ENCODE peak calls at places on chromosomes 12 and 14, in ten cellular contexts. M is ovary; Z is activated naive CD4-positive, alpha-beta T cell treated with anti-CD3 and anti-CD28 coated beads, Interleukin-2, amount 50 U/mL, for 16 hours; U is hepatic stellate cell; C is stimulated activated CD4-positive, alpha-beta T cell treated with anti-CD3 and anti-CD28 coated beads, Interleukin-4, amount 100 ng/mL, for 4 hours; J is D341Med; I is fibroblast of the aortic adventitia; N is H9; F is activated CD4-positive, CD25-positive, alpha-beta regulatory T cell; R is left cardiac atrium. Q is an unnamed sample.

GRCh38 chr12:8817856-8818255 is 4.6 kb upstream of the A2ML1 start:
- DNase-seq in M (no peak), Z (no peak), U (no peak), C (no peak), J (no peak), I (peak), N (no peak), F (no peak), R (no peak), Q (peak)

GRCh38 chr12:2244013-2244861 is 191.4 kb downstream of the CACNA1C start:
- DNase-seq in M (no peak), Z (no peak), U (peak), C (no peak), J (no peak), I (peak), N (peak), F (no peak), R (no peak), Q (peak)

GRCh38 chr12:89314060-89314761 is 38.1 kb downstream of the DUSP6 start:
- DNase-seq in M (no peak), Z (no peak), U (no peak), C (no peak), J (no peak), I (no peak), N (no peak), F (no peak), R (no peak), Q (no peak)

GRCh38 chr12:96078281-96078761 is 42.9 kb upstream of the LTA4H start:
- DNase-seq in M (peak), Z (no peak), U (no peak), C (no peak), J (no peak), I (peak), N (no peak), F (no peak), R (peak), Q (no peak)

GRCh38 chr12:2891240-2892053 is 756 bp downstream of the TULP3 start:
- DNase-seq in M (peak), Z (peak), U (peak), C (peak), J (peak), I (peak), N (peak), F (no peak), R (peak), Q (peak)

GRCh38 chr12:25929096-25929637 is 29.3 kb upstream of the RASSF8 start:
- DNase-seq in M (no peak), Z (no peak), U (peak), C (no peak), J (no peak), I (peak), N (no peak), F (no peak), R (no peak), Q (peak)

GRCh38 chr14:31927348-31927826 is 149.7 kb upstream of the ARHGAP5 start:
- DNase-seq in M (peak), Z (no peak), U (peak), C (no peak), J (no peak), I (peak), N (peak), F (no peak), R (no peak), Q (peak)

GRCh38 chr14:69901113-69901951 is 22.1 kb downstream of the SMOC1 start:
- DNase-seq in M (no peak), Z (no peak), U (no peak), C (no peak), J (no peak), I (peak), N (no peak), F (no peak), R (no peak), Q (peak)

GRCh38 chr14:34328178-34328577 is 133.9 kb downstream of the SPTSSA start:
- DNase-seq in M (no peak), Z (no peak), U (no peak), C (no peak), J (no peak), I (no peak), N (no peak), F (no peak), R (no peak), Q (no peak)

GRCh38 chr12:101018540-101018939 is 191.5 kb downstream of the SLC5A8 start:
- DNase-seq in M (no peak), Z (no peak), U (no peak), C (no peak), J (no peak), I (peak), N (no peak), F (no peak), R (no peak), Q (peak)

GRCh38 chr12:121963341-121964018 is 45.1 kb downstream of the CFAP251 start:
- DNase-seq in M (no peak), Z (no peak), U (no peak), C (no peak), J (no peak), I (no peak), N (no peak), F (no peak), R (no peak), Q (no peak)

GRCh38 chr12:91140660-91141045 is 29.4 kb upstream of the LUM start:
- DNase-seq in M (no peak), Z (no peak), U (peak), C (no peak), J (no peak), I (no peak), N (no peak), F (no peak), R (peak), Q (no peak)

GRCh38 chr14:50047274-50047676 is 69.1 kb downstream of the VCPKMT start:
- DNase-seq in M (no peak), Z (no peak), U (peak), C (no peak), J (no peak), I (no peak), N (no peak), F (no peak), R (no peak), Q (peak)

GRCh38 chr12:1741154-1741949 is 50.5 kb downstream of the ADIPOR2 start:
- DNase-seq in M (no peak), Z (no peak), U (no peak), C (no peak), J (no peak), I (no peak), N (no peak), F (no peak), R (no peak), Q (no peak)

GRCh38 chr14:88551094-88551870 is 3.5 kb downstream of the PTPN21 start:
- DNase-seq in M (peak), Z (peak), U (peak), C (peak), J (peak), I (peak), N (peak), F (no peak), R (peak), Q (peak)

GRCh38 chr12:27547592-27547991 is 23.6 kb downstream of the PPFIBP1 start:
- DNase-seq in M (peak), Z (no peak), U (no peak), C (no peak), J (no peak), I (no peak), N (no peak), F (no peak), R (no peak), Q (no peak)

GRCh38 chr12:105402366-105402765 is 71.9 kb downstream of the C12orf75 start:
- DNase-seq in M (no peak), Z (no peak), U (no peak), C (no peak), J (peak), I (no peak), N (no peak), F (no peak), R (no peak), Q (no peak)

GRCh38 chr14:74907744-74908143 is 15.3 kb downstream of the RPS6KL1 start:
- DNase-seq in M (peak), Z (no peak), U (no peak), C (no peak), J (no peak), I (no peak), N (no peak), F (no peak), R (no peak), Q (no peak)

GRCh38 chr12:14267724-14268123 is 97.8 kb upstream of the ATF7IP start:
- DNase-seq in M (no peak), Z (no peak), U (no peak), C (no peak), J (no peak), I (no peak), N (peak), F (no peak), R (no peak), Q (no peak)

GRCh38 chr14:64682173-64682710 is 22.0 kb upstream of the PLEKHG3 start:
- DNase-seq in M (peak), Z (no peak), U (peak), C (no peak), J (no peak), I (peak), N (peak), F (no peak), R (peak), Q (peak)

GRCh38 chr12:120800665-120801064 is 75.0 kb downstream of the ACADS start:
- DNase-seq in M (no peak), Z (no peak), U (no peak), C (no peak), J (no peak), I (no peak), N (no peak), F (no peak), R (no peak), Q (no peak)

GRCh38 chr14:53516261-53516774 is 363.2 kb upstream of the DDHD1 start:
- DNase-seq in M (no peak), Z (no peak), U (peak), C (no peak), J (no peak), I (peak), N (no peak), F (no peak), R (no peak), Q (no peak)

GRCh38 chr12:45989277-45989856 is 1.0 kb downstream of the SCAF11 start:
- DNase-seq in M (no peak), Z (no peak), U (no peak), C (no peak), J (no peak), I (peak), N (no peak), F (no peak), R (no peak), Q (no peak)

GRCh38 chr12:74321381-74321780 is 216.3 kb upstream of the ATXN7L3B start:
- DNase-seq in M (no peak), Z (no peak), U (no peak), C (no peak), J (no peak), I (no peak), N (no peak), F (no peak), R (no peak), Q (no peak)

GRCh38 chr12:1907652-1908611 is 10.5 kb downstream of the CACNA2D4 start:
- DNase-seq in M (no peak), Z (peak), U (no peak), C (peak), J (peak), I (no peak), N (peak), F (no peak), R (no peak), Q (peak)

GRCh38 chr12:116882742-116883141 is 1.5 kb upstream of the HRK start:
- DNase-seq in M (no peak), Z (no peak), U (peak), C (no peak), J (peak), I (peak), N (peak), F (no peak), R (no peak), Q (no peak)

GRCh38 chr14:21300892-21301291 is 21.0 kb downstream of the RPGRIP1 start:
- DNase-seq in M (no peak), Z (peak), U (no peak), C (peak), J (no peak), I (no peak), N (peak), F (no peak), R (peak), Q (peak)

GRCh38 chr12:27841392-27841882 is 61.4 kb upstream of the MANSC4 start:
- DNase-seq in M (no peak), Z (no peak), U (no peak), C (no peak), J (no peak), I (no peak), N (no peak), F (no peak), R (no peak), Q (no peak)

GRCh38 chr14:54920052-54920451 is 17.4 kb upstream of the GCH1 start:
- DNase-seq in M (no peak), Z (no peak), U (no peak), C (no peak), J (no peak), I (no peak), N (no peak), F (no peak), R (no peak), Q (no peak)